ENCODE peak calls at places on chromosomes 2 and 18, in nine cellular contexts. X is K562, O is dorsolateral prefrontal cortex, D is HFF-Myc, E is endodermal cell, F is fibroblast of pulmonary artery, T is testis, V is OCI-LY7, U is astrocyte of the cerebellum. H is an unnamed sample.

GRCh38 chr18:13381331-13381730 is 162.8 kb downstream of the LDLRAD4 start:
- DNase-seq in X (no peak), O (no peak), D (no peak), E (no peak), F (no peak), T (no peak), V (no peak), U (no peak), H (no peak)

GRCh38 chr2:74653985-74654882 is at the start of gene SEMA4F:
- DNase-seq in X (peak; percentile 100), O (peak; percentile 96), D (peak; percentile 84), E (peak; percentile 99), F (peak; percentile 93), T (peak; percentile 99), V (peak; percentile 94), U (peak; percentile 82), H (peak; percentile 94)

GRCh38 chr18:37175727-37176126 is 346.8 kb downstream of the KIAA1328 start:
- DNase-seq in X (no peak), O (no peak), D (no peak), E (no peak), F (no peak), T (no peak), V (no peak), U (no peak), H (no peak)

GRCh38 chr2:216555274-216555673 is 56.6 kb downstream of the RPL37A start:
- DNase-seq in X (no peak), O (peak; percentile 77), D (no peak), E (no peak), F (peak; percentile 61), T (peak; percentile 77), V (no peak), U (no peak), H (peak; percentile 32)

GRCh38 chr2:172496096-172496709 is 59.7 kb upstream of the PDK1 start:
- DNase-seq in X (no peak), O (no peak), D (no peak), E (no peak), F (no peak), T (no peak), V (peak; percentile 11), U (no peak), H (no peak)

GRCh38 chr2:73718851-73719621 is 18.1 kb downstream of the TPRKB start:
- DNase-seq in X (no peak), O (no peak), D (no peak), E (no peak), F (no peak), T (no peak), V (no peak), U (no peak), H (no peak)

GRCh38 chr2:170261566-170261965 is 83.6 kb downstream of the MYO3B start:
- DNase-seq in X (no peak), O (no peak), D (no peak), E (no peak), F (no peak), T (no peak), V (no peak), U (no peak), H (no peak)

GRCh38 chr2:118061135-118061955 is 26.9 kb upstream of the INSIG2 start:
- DNase-seq in X (no peak), O (no peak), D (no peak), E (peak; percentile 66), F (peak; percentile 76), T (no peak), V (peak; percentile 78), U (peak; percentile 68), H (no peak)

GRCh38 chr2:149431337-149431736 is 101.0 kb downstream of the LYPD6 start:
- DNase-seq in X (no peak), O (no peak), D (no peak), E (no peak), F (no peak), T (no peak), V (no peak), U (no peak), H (no peak)

GRCh38 chr2:196160101-196160500 is 11.3 kb downstream of the STK17B start:
- DNase-seq in X (peak; percentile 25), O (no peak), D (peak; percentile 72), E (no peak), F (peak; percentile 96), T (no peak), V (peak; percentile 91), U (peak; percentile 91), H (no peak)

GRCh38 chr18:30527226-30527625 is 515.3 kb downstream of the DSC3 start:
- DNase-seq in X (no peak), O (no peak), D (no peak), E (no peak), F (no peak), T (peak; percentile 33), V (no peak), U (no peak), H (no peak)

GRCh38 chr2:9310390-9310789 is 103.8 kb downstream of the ASAP2 start:
- DNase-seq in X (no peak), O (no peak), D (peak; percentile 39), E (no peak), F (peak; percentile 82), T (no peak), V (no peak), U (no peak), H (no peak)

GRCh38 chr2:138504092-138504491 is 2.5 kb downstream of the SPOPL start:
- DNase-seq in X (no peak), O (no peak), D (no peak), E (no peak), F (no peak), T (no peak), V (no peak), U (no peak), H (no peak)

GRCh38 chr2:138503087-138503442 is 1.5 kb downstream of the SPOPL start:
- DNase-seq in X (no peak), O (no peak), D (no peak), E (no peak), F (no peak), T (no peak), V (peak; percentile 43), U (no peak), H (no peak)

GRCh38 chr2:138502253-138503086 is 900 bp downstream of the SPOPL start:
- DNase-seq in X (no peak), O (no peak), D (no peak), E (no peak), F (no peak), T (peak; percentile 17), V (peak; percentile 27), U (no peak), H (no peak)

GRCh38 chr2:138504546-138505239 is 3.1 kb downstream of the SPOPL start:
- DNase-seq in X (no peak), O (no peak), D (no peak), E (no peak), F (no peak), T (no peak), V (peak; percentile 71), U (no peak), H (no peak)

GRCh38 chr2:138503652-138504051 is 2.1 kb downstream of the SPOPL start:
- DNase-seq in X (no peak), O (no peak), D (no peak), E (no peak), F (no peak), T (no peak), V (peak; percentile 37), U (no peak), H (no peak)
- H3K4me3 ChIP-seq in X (peak overlapping the region; percentile 67), O (peak overlapping the region; percentile 88), D (peak overlapping the region; percentile 76), E (peak overlapping the region; percentile 95), F (peak overlapping the region; percentile 90), T (no peak overlapping the region), V (peak overlapping the region; percentile 77), U (peak overlapping the region; percentile 80), H (peak overlapping the region; percentile 85)

DNA sequence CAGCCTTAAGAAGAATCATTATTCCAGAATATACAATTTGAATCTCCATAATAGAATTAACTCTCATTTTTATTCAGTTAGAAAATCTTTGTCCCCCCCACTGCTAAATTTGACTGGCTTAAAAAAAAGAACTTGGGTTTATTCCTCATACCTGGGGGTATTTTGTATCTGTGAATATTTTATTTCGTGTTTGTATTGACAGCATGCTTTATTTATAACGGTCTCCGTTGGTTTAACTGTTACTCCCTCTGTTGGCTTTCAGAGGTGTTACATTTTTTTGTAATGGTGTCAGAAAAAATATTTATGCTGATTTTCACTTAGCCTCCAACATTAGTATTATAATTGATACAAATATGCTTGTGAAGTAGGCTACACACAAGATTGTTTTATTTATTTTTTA is 109.1 kb downstream of the HAUS1 start:
- DNase-seq in X (peak; percentile 9), O (no peak), D (no peak), E (no peak), F (peak; percentile 36), T (no peak), V (peak; percentile 4), U (no peak), H (no peak)
- TF ChIP-seq CTCF in X (peak; percentile 58), O (peak; percentile 39), D (no peak), E (peak; percentile 73), F (peak; percentile 52), T (peak; percentile 19), V (peak; percentile 66), U (peak; percentile 20), H (peak; percentile 35)

GRCh38 chr2:175057078-175057685 is 52.0 kb upstream of the CHN1 start:
- DNase-seq in X (no peak), O (no peak), D (no peak), E (peak; percentile 78), F (no peak), T (no peak), V (no peak), U (peak; percentile 50), H (no peak)
- H3K4me3 ChIP-seq in X (no peak overlapping the region), O (no peak overlapping the region), D (no peak overlapping the region), E (no peak overlapping the region), F (no peak overlapping the region), T (no peak overlapping the region), V (no peak overlapping the region), U (no peak overlapping the region), H (no peak overlapping the region)

DNA sequence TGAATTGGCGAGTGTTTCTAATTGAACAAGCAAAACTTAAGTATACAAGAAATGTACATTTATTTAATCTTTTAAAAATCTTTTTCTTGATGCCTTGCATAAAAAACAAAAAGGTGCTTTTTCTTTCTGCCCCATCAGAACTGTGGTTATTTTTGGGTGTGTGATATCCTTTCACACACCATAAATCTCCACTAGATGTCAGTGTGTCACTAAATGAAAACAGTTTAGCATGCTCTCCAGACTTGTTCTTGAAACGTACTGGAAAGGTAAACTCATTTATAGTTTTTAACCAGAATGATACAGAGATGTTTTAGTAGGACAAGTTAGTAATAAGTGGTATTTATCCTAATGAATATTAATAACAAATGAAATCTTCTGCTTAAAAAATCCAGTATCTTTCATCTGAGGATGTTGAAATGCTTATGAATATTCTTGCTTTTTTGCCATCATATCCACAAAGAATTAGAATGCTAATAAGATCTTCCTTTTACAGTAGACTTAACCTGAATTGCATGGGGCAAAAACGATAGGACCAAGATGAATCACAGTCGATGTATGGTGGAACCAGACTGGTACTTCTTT is 96.8 kb downstream of the UBE2E3 start:
- DNase-seq in X (peak; percentile 27), O (no peak), D (no peak), E (no peak), F (peak; percentile 77), T (no peak), V (peak; percentile 72), U (peak; percentile 22), H (no peak)
- TF ChIP-seq CTCF in X (peak; percentile 72), O (peak; percentile 70), D (peak; percentile 53), E (peak; percentile 85), F (peak; percentile 73), T (peak; percentile 44), V (peak; percentile 94), U (peak; percentile 58), H (peak; percentile 56)

H was measured in BE2C.